ENCODE peak calls at places on chromosomes 2 and 18, in four cellular contexts. C, L, T and W are unnamed samples.

GRCh38 chr2:42464631-42465030 is 29.2 kb downstream of the KCNG3 start:
- DNase-seq in C (no peak), L (no peak), T (no peak), W (no peak)

GRCh38 chr2:42086500-42086953 is 38.7 kb downstream of the PKDCC start:
- DNase-seq in C (peak; percentile 60), L (no peak), T (peak; percentile 60), W (peak; percentile 77)

GRCh38 chr18:48924621-48925601 is 25.9 kb downstream of the SMAD7 start:
- DNase-seq in C (no peak), L (no peak), T (no peak), W (no peak)

GRCh38 chr2:1817256-1818127 is 73.2 kb upstream of the PXDN start:
- DNase-seq in C (peak; percentile 26), L (peak; percentile 93), T (peak; percentile 99), W (peak; percentile 88)

GRCh38 chr2:73588177-73588576 is 54.0 kb downstream of the NAT8 start:
- DNase-seq in C (no peak), L (no peak), T (no peak), W (no peak)

GRCh38 chr2:175169191-175169590 is 1.2 kb upstream of the ATF2 start:
- DNase-seq in C (no peak), L (no peak), T (no peak), W (no peak)

GRCh38 chr2:32558492-32558891 is 69.4 kb upstream of the TTC27 start:
- DNase-seq in C (no peak), L (no peak), T (no peak), W (no peak)

GRCh38 chr2:30782124-30782523 is 25.1 kb downstream of the CAPN13 start:
- DNase-seq in C (no peak), L (no peak), T (peak; percentile 33), W (no peak)

GRCh38 chr2:240512109-240512485 is 45.7 kb downstream of the ANKMY1 start:
- DNase-seq in C (no peak), L (no peak), T (no peak), W (no peak)

GRCh38 chr2:99615247-99615771 is 125.5 kb upstream of the REV1 start:
- DNase-seq in C (peak; percentile 10), L (peak; percentile 69), T (no peak), W (no peak)

GRCh38 chr2:63000801-63001200 is 49.8 kb upstream of the OTX1 start:
- DNase-seq in C (no peak), L (no peak), T (peak; percentile 54), W (no peak)

GRCh38 chr2:203861607-203862006 is 6.0 kb upstream of the CTLA4 start:
- DNase-seq in C (no peak), L (no peak), T (no peak), W (no peak)

GRCh38 chr2:86499326-86499725 is 58.2 kb downstream of the KDM3A start:
- DNase-seq in C (no peak), L (no peak), T (no peak), W (no peak)
- TF ChIP-seq CTCF in C (no peak), L (no peak), T (no peak), W (no peak)

GRCh38 chr2:128750328-128751165 is 431.9 kb upstream of the HS6ST1 start:
- DNase-seq in C (no peak), L (no peak), T (no peak), W (no peak)
- TF ChIP-seq CTCF in C (no peak), L (no peak), T (no peak), W (no peak)

GRCh38 chr2:149648282-149649030 is 60.9 kb upstream of the MMADHC start:
- DNase-seq in C (peak; percentile 22), L (no peak), T (peak; percentile 98), W (no peak)
- TF ChIP-seq CTCF in C (no peak), L (no peak), T (peak; percentile 21), W (no peak)

GRCh38 chr2:215747244-215747620 is 266.1 kb downstream of the MREG start:
- DNase-seq in C (no peak), L (no peak), T (no peak), W (no peak)
- TF ChIP-seq CTCF in C (no peak), L (no peak), T (no peak), W (no peak)

GRCh38 chr2:172429351-172429968 is 2.1 kb downstream of the ITGA6 start:
- DNase-seq in C (peak; percentile 17), L (no peak), T (peak; percentile 36), W (no peak)
- TF ChIP-seq CTCF in C (no peak), L (no peak), T (peak; percentile 33), W (no peak)

GRCh38 chr18:78998350-78999055 is 18.9 kb downstream of the SALL3 start:
- DNase-seq in C (no peak), L (peak; percentile 31), T (no peak), W (no peak)
- TF ChIP-seq CTCF in C (no peak), L (no peak), T (no peak), W (no peak)

DNA sequence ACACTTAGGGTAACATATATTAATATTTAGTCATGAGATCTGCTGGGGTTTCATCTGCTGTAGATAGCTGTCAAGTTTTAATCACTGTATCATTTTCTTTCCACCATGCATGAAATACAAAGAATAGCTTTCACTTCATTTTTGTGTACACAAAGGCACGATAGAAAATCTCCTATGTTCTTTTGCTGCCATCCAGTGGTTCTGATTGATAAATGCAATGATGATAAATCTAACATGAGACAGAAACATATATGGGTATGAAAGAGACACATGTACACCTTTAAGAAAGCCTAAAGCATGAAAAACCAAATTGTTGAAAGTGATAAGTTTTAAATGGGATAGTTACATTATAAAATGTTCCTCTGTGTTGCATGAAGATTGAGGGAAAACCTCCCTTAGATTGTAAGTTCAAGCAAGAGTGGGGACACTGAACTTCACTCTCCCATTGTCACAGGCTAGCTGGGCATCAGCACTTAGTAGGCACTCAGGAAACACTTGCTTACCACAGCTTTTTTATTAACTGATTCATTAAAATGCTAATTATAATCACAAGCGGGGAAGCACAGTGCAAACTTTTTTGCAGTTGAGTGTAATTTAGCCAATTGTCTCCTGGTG is 31.2 kb downstream of the C1D start:
- DNase-seq in C (peak; percentile 29), L (no peak), T (peak; percentile 64), W (peak; percentile 55)
- TF ChIP-seq CTCF in C (peak; percentile 25), L (peak; percentile 71), T (peak; percentile 82), W (no peak)